ENCODE peak calls at places on chromosomes 11 and 22, in seven cellular contexts. One of them, this sample, is unnamed. For H3K4me1 and H3K36me3, the result is how much of the 10 kb centered on the place peaks cover.

GRCh38 chr11:69985654-69986420 is 92.3 kb upstream of the ANO1 start:
- DNase-seq in SK-N-SH: peak
- DNase-seq in stomach: no peak
- DNase-seq in HCT116: no peak
- DNase-seq in GM23338: peak
- DNase-seq in suprapubic skin: no peak
- DNase-seq in HepG2: no peak
- DNase-seq in this sample: peak

GRCh38 chr11:60753309-60753708 is 3.4 kb upstream of the MS4A15 start:
- DNase-seq in SK-N-SH: no peak
- DNase-seq in stomach: no peak
- DNase-seq in HCT116: no peak
- DNase-seq in GM23338: no peak
- DNase-seq in suprapubic skin: no peak
- DNase-seq in HepG2: no peak
- DNase-seq in this sample: no peak

GRCh38 chr11:3154001-3154599 is 11.0 kb downstream of the OSBPL5 start:
- DNase-seq in SK-N-SH: no peak
- DNase-seq in stomach: no peak
- DNase-seq in HCT116: no peak
- DNase-seq in GM23338: no peak
- DNase-seq in suprapubic skin: no peak
- DNase-seq in HepG2: no peak
- DNase-seq in this sample: peak

GRCh38 chr11:75351541-75352416 is at the start of gene ARRB1:
- DNase-seq in SK-N-SH: peak
- DNase-seq in stomach: peak
- DNase-seq in HCT116: no peak
- DNase-seq in GM23338: peak
- DNase-seq in suprapubic skin: no peak
- DNase-seq in HepG2: peak
- DNase-seq in this sample: peak

GRCh38 chr11:37110383-37110782 is 512.3 kb upstream of the RAG2 start:
- DNase-seq in SK-N-SH: no peak
- DNase-seq in stomach: no peak
- DNase-seq in HCT116: no peak
- DNase-seq in GM23338: no peak
- DNase-seq in suprapubic skin: no peak
- DNase-seq in HepG2: no peak
- DNase-seq in this sample: no peak

GRCh38 chr11:112790286-112790685 is 170.9 kb upstream of the NCAM1 start:
- DNase-seq in SK-N-SH: no peak
- DNase-seq in stomach: no peak
- DNase-seq in HCT116: no peak
- DNase-seq in GM23338: no peak
- DNase-seq in suprapubic skin: no peak
- DNase-seq in HepG2: no peak
- DNase-seq in this sample: no peak

GRCh38 chr11:107957109-107957588 is 28.9 kb downstream of the RAB39A start:
- DNase-seq in SK-N-SH: peak
- DNase-seq in stomach: no peak
- DNase-seq in HCT116: no peak
- DNase-seq in GM23338: no peak
- DNase-seq in suprapubic skin: no peak
- DNase-seq in HepG2: no peak
- DNase-seq in this sample: no peak

GRCh38 chr22:19855504-19856409 is 1.1 kb upstream of the GNB1L start:
- DNase-seq in SK-N-SH: peak
- DNase-seq in stomach: peak
- DNase-seq in HCT116: peak
- DNase-seq in GM23338: peak
- DNase-seq in suprapubic skin: no peak
- DNase-seq in HepG2: peak
- DNase-seq in this sample: peak

GRCh38 chr11:10317776-10318526 is 13.1 kb downstream of the ADM start:
- DNase-seq in SK-N-SH: no peak
- DNase-seq in stomach: no peak
- DNase-seq in HCT116: no peak
- DNase-seq in GM23338: no peak
- DNase-seq in suprapubic skin: no peak
- DNase-seq in HepG2: no peak
- DNase-seq in this sample: no peak

GRCh38 chr11:2444301-2445106 is at the start of the genes KCNQ1 and TRPM5:
- DNase-seq in SK-N-SH: peak
- DNase-seq in stomach: peak
- DNase-seq in HCT116: peak
- DNase-seq in GM23338: peak
- DNase-seq in suprapubic skin: no peak
- DNase-seq in HepG2: no peak
- DNase-seq in this sample: peak

GRCh38 chr11:57615308-57615707 is 17.8 kb downstream of the SERPING1 start:
- DNase-seq in SK-N-SH: no peak
- DNase-seq in stomach: no peak
- DNase-seq in HCT116: no peak
- DNase-seq in GM23338: no peak
- DNase-seq in suprapubic skin: no peak
- DNase-seq in HepG2: no peak
- DNase-seq in this sample: no peak

GRCh38 chr11:107276057-107276456 is 181.6 kb downstream of the CWF19L2 start:
- DNase-seq in SK-N-SH: no peak
- DNase-seq in stomach: no peak
- DNase-seq in HCT116: no peak
- DNase-seq in GM23338: no peak
- DNase-seq in suprapubic skin: no peak
- DNase-seq in HepG2: no peak
- DNase-seq in this sample: no peak

GRCh38 chr11:15988693-15989231 is 367.6 kb downstream of the SOX6 start:
- DNase-seq in SK-N-SH: peak
- DNase-seq in stomach: no peak
- DNase-seq in HCT116: peak
- DNase-seq in GM23338: peak
- DNase-seq in suprapubic skin: no peak
- DNase-seq in HepG2: no peak
- DNase-seq in this sample: peak

GRCh38 chr11:128632151-128632791 is 44.9 kb upstream of the ETS1 start:
- DNase-seq in SK-N-SH: peak
- DNase-seq in stomach: no peak
- DNase-seq in HCT116: peak
- DNase-seq in GM23338: peak
- DNase-seq in suprapubic skin: no peak
- DNase-seq in HepG2: peak
- DNase-seq in this sample: no peak

DNA sequence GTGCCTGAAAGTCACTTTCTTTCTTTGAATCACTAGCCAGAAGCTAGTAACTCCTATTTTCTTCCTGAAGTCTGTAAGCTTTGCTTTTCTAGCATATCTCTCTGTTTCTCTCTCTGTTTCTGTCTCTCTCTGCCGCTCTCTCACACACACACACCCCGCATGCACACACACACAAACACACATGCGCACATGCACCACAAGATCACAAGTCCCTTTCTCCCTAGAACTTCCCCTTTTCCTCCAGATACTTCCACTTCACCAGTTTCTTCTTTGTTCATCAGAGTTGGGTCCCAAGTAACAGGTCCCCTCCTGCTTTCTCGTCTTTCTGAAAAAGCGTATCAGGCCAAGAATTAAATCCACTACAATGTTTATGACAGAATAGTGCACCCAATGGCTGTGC is 148.5 kb upstream of the HSD17B12 start:
- DNase-seq in SK-N-SH: no peak
- DNase-seq in stomach: no peak
- DNase-seq in HCT116: no peak
- DNase-seq in GM23338: no peak
- DNase-seq in suprapubic skin: no peak
- DNase-seq in HepG2: no peak
- DNase-seq in this sample: no peak
- TF ChIP-seq POLR2AphosphoS5 in SK-N-SH: no peak
- TF ChIP-seq POLR2AphosphoS5 in stomach: no peak
- TF ChIP-seq POLR2AphosphoS5 in HCT116: no peak
- TF ChIP-seq POLR2AphosphoS5 in GM23338: no peak
- TF ChIP-seq POLR2AphosphoS5 in suprapubic skin: no peak
- TF ChIP-seq POLR2AphosphoS5 in HepG2: no peak
- TF ChIP-seq POLR2AphosphoS5 in this sample: no peak

DNA sequence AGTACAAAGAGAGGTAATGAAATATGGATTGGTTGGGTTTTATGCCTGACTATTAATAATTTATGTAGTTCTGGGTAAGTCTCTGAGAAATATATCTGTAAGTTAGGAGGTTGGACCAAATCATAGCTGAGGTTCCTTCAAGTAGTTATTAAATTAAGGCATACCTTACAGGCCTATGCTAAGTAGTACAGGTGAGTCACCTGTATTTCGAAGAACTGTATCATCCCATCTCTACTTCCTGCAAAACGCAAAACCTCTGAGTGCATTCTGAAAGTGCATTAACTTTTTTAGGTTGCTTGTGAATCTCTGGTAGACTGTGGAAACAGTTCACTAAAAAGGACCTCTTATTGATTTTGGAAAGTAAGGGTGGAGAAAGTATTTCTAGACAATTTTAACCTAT is 37.1 kb downstream of the APOL5 start:
- DNase-seq in SK-N-SH: no peak
- DNase-seq in stomach: no peak
- DNase-seq in HCT116: no peak
- DNase-seq in GM23338: no peak
- DNase-seq in suprapubic skin: no peak
- DNase-seq in HepG2: no peak
- DNase-seq in this sample: no peak
- H3K4me1 ChIP-seq in SK-N-SH: under half
- H3K4me1 ChIP-seq in stomach: under half
- H3K4me1 ChIP-seq in HCT116: under half
- H3K4me1 ChIP-seq in GM23338: under half
- H3K4me1 ChIP-seq in suprapubic skin: under half
- H3K4me1 ChIP-seq in HepG2: under half
- H3K4me1 ChIP-seq in this sample: under half

DNA sequence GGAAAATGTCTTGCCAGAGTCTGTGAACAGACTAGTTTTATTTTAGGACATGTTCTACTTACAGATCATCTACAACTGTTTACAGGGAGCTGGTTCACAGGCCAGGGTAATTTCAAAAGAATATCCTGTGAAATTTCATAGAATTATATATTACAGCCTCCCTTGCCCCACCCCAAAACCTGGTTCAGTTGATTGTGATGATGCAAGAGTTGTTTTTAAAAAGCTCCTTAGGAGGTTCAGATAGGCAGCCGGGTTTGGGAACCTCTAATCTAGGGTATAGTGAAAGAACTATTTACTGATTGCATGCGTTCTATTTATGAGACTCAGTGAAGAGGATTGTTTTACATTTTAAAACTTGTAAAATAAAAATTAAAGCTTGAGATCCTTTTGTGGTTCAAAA is 12.8 kb downstream of the MED17 start:
- DNase-seq in SK-N-SH: no peak
- DNase-seq in stomach: no peak
- DNase-seq in HCT116: no peak
- DNase-seq in GM23338: no peak
- DNase-seq in suprapubic skin: no peak
- DNase-seq in HepG2: no peak
- DNase-seq in this sample: no peak
- H3K36me3 ChIP-seq in SK-N-SH: half or more
- H3K36me3 ChIP-seq in stomach: half or more
- H3K36me3 ChIP-seq in HCT116: half or more
- H3K36me3 ChIP-seq in GM23338: half or more
- H3K36me3 ChIP-seq in suprapubic skin: half or more
- H3K36me3 ChIP-seq in HepG2: half or more
- H3K36me3 ChIP-seq in this sample: half or more

GRCh38 chr22:38312261-38312800 is 4.9 kb downstream of the CSNK1E start:
- DNase-seq in SK-N-SH: no peak
- DNase-seq in stomach: no peak
- DNase-seq in HCT116: no peak
- DNase-seq in GM23338: no peak
- DNase-seq in suprapubic skin: no peak
- DNase-seq in HepG2: no peak
- DNase-seq in this sample: no peak

GRCh38 chr22:38314140-38314991 is 2.9 kb downstream of the CSNK1E start:
- DNase-seq in SK-N-SH: no peak
- DNase-seq in stomach: no peak
- DNase-seq in HCT116: no peak
- DNase-seq in GM23338: peak
- DNase-seq in suprapubic skin: no peak
- DNase-seq in HepG2: no peak
- DNase-seq in this sample: no peak

GRCh38 chr22:38314992-38315800 is 2.0 kb downstream of the CSNK1E start:
- DNase-seq in SK-N-SH: no peak
- DNase-seq in stomach: peak
- DNase-seq in HCT116: no peak
- DNase-seq in GM23338: no peak
- DNase-seq in suprapubic skin: no peak
- DNase-seq in HepG2: no peak
- DNase-seq in this sample: peak

GRCh38 chr22:38311331-38311635 is 6.0 kb downstream of the CSNK1E start:
- DNase-seq in SK-N-SH: no peak
- DNase-seq in stomach: no peak
- DNase-seq in HCT116: no peak
- DNase-seq in GM23338: no peak
- DNase-seq in suprapubic skin: no peak
- DNase-seq in HepG2: no peak
- DNase-seq in this sample: no peak

DNA sequence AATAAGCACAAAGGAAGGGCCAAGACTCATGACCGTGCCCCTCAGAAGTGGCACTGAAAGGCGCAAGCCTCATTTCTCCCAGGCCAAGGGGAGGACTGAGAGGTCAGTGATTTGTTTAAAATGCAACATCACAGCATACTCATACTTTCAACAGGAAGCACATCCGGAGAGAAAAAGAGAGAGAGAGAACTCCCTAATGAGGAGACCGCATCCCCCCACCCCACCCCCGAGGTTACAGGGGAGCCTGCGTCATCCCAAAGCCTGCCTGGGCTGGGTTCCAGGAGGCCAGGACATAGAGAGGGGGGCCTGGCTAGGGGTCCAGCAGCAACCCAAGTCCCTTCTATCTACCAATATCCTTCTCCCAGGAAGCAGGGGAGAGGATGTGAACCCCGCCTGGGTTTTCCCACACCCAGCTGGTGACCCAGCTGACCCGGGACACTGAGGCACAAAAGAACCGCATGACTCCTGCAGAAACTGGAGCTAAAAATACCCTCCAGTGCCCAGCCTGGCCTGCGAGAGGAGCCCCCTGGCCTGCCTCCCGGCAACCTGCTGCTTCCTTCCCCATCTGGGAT is 3.8 kb downstream of the CSNK1E start:
- DNase-seq in SK-N-SH: no peak
- DNase-seq in stomach: peak
- DNase-seq in HCT116: no peak
- DNase-seq in GM23338: no peak
- DNase-seq in suprapubic skin: no peak
- DNase-seq in HepG2: no peak
- DNase-seq in this sample: no peak
- TF ChIP-seq POLR2AphosphoS5 in SK-N-SH: no peak
- TF ChIP-seq POLR2AphosphoS5 in stomach: peak
- TF ChIP-seq POLR2AphosphoS5 in HCT116: no peak
- TF ChIP-seq POLR2AphosphoS5 in GM23338: no peak
- TF ChIP-seq POLR2AphosphoS5 in suprapubic skin: no peak
- TF ChIP-seq POLR2AphosphoS5 in HepG2: no peak
- TF ChIP-seq POLR2AphosphoS5 in this sample: peak

GRCh38 chr11:73338279-73338678 is 30.2 kb downstream of the ARHGEF17 start:
- DNase-seq in SK-N-SH: no peak
- DNase-seq in stomach: no peak
- DNase-seq in HCT116: no peak
- DNase-seq in GM23338: no peak
- DNase-seq in suprapubic skin: no peak
- DNase-seq in HepG2: no peak
- DNase-seq in this sample: no peak
- H3K4me1 ChIP-seq in SK-N-SH: under half
- H3K4me1 ChIP-seq in stomach: under half
- H3K4me1 ChIP-seq in HCT116: under half
- H3K4me1 ChIP-seq in GM23338: under half
- H3K4me1 ChIP-seq in suprapubic skin: under half
- H3K4me1 ChIP-seq in HepG2: under half
- H3K4me1 ChIP-seq in this sample: under half

This sample was measured in upper lobe of left lung.